ENCODE peak calls at places on chromosomes 13 and 19, in ten cellular contexts. H is PC-3, S is SK-N-SH, I is GM23248, C is GM23338, D is hepatocyte, M is HCT116, Z is PC-9, L is OCI-LY7, E is MM.1S. A is an unnamed sample.

GRCh38 chr19:3618144-3618810 is 8.3 kb downstream of the CACTIN start:
- DNase-seq in H (peak; percentile 29), S (peak; percentile 98), I (peak; percentile 82), C (peak; percentile 79), D (peak; percentile 71), M (no peak), Z (no peak), L (peak; percentile 37), E (peak; percentile 97), A (peak; percentile 85)

GRCh38 chr19:4636151-4636717 is 3.1 kb upstream of the TNFAIP8L1 start:
- DNase-seq in H (peak; percentile 77), S (peak; percentile 92), I (peak; percentile 74), C (peak; percentile 79), D (peak; percentile 84), M (no peak), Z (no peak), L (peak; percentile 79), E (peak; percentile 64), A (peak; percentile 86)

GRCh38 chr13:60164490-60164889 is 762 bp upstream of the DIAPH3 start:
- DNase-seq in H (peak; percentile 12), S (no peak), I (peak; percentile 38), C (peak; percentile 79), D (no peak), M (no peak), Z (no peak), L (no peak), E (no peak), A (no peak)

GRCh38 chr13:105969761-105970160 is 565.7 kb downstream of the EFNB2 start:
- DNase-seq in H (peak; percentile 66), S (no peak), I (no peak), C (no peak), D (peak; percentile 57), M (peak; percentile 38), Z (peak; percentile 82), L (no peak), E (no peak), A (no peak)

GRCh38 chr13:95533545-95534135 is 18.9 kb upstream of the CLDN10 start:
- DNase-seq in H (no peak), S (no peak), I (no peak), C (peak; percentile 64), D (no peak), M (no peak), Z (no peak), L (no peak), E (no peak), A (no peak)

GRCh38 chr19:48713041-48713863 is 6.3 kb downstream of the MAMSTR start:
- DNase-seq in H (no peak), S (peak; percentile 59), I (peak; percentile 22), C (peak; percentile 84), D (peak; percentile 56), M (no peak), Z (no peak), L (peak; percentile 30), E (no peak), A (no peak)

GRCh38 chr19:34824686-34825085 is 51.7 kb upstream of the ZNF599 start:
- DNase-seq in H (no peak), S (no peak), I (no peak), C (no peak), D (no peak), M (no peak), Z (no peak), L (no peak), E (no peak), A (no peak)

GRCh38 chr19:12779162-12779993 is 4.0 kb upstream of the HOOK2 start:
- DNase-seq in H (peak; percentile 27), S (peak; percentile 76), I (peak; percentile 88), C (peak; percentile 46), D (peak; percentile 82), M (no peak), Z (peak; percentile 33), L (peak; percentile 23), E (no peak), A (peak; percentile 56)

GRCh38 chr19:5137571-5138124 is 168.7 kb downstream of the KDM4B start:
- DNase-seq in H (no peak), S (peak; percentile 69), I (no peak), C (peak; percentile 95), D (no peak), M (no peak), Z (no peak), L (no peak), E (no peak), A (no peak)

GRCh38 chr13:98664924-98665637 is 87.4 kb downstream of the SLC15A1 start:
- DNase-seq in H (peak; percentile 56), S (no peak), I (peak; percentile 19), C (no peak), D (no peak), M (peak; percentile 18), Z (peak; percentile 80), L (no peak), E (no peak), A (no peak)

GRCh38 chr19:35013047-35013819 is 13.1 kb downstream of the GRAMD1A start:
- DNase-seq in H (peak; percentile 36), S (peak; percentile 94), I (peak; percentile 65), C (peak; percentile 87), D (peak; percentile 82), M (no peak), Z (no peak), L (peak; percentile 62), E (peak; percentile 16), A (peak; percentile 82)

GRCh38 chr13:45119469-45119989 is 781 bp upstream of the GTF2F2 start:
- DNase-seq in H (no peak), S (peak; percentile 37), I (peak; percentile 54), C (no peak), D (peak; percentile 25), M (no peak), Z (no peak), L (peak; percentile 52), E (peak; percentile 27), A (peak; percentile 65)

DNA sequence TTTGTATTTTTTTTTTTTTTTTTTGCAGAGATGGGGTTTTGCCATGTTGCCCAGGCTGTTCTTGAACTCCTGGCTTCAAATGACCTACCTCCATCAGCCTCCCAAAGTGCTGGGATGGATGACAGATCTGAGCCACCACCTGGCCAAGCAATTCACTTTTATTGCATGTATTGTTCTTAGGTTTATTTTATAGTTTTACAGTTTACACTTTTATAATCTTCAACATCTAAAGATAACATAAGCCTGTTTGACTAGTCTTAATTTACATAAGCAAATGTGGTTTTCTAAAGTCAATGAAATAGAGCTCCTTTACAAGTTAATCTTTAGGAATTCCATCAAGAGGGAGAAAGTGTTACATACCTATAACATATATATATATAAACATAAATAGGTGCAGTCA is 9.5 kb upstream of the MPV17L2 start:
- DNase-seq in H (no peak), S (no peak), I (no peak), C (no peak), D (no peak), M (no peak), Z (peak; percentile 50), L (no peak), E (no peak), A (no peak)
- H3K4me1 ChIP-seq in H (no peaks in the 10 kb centered on the region), S (no peaks in the 10 kb centered on the region), I (no peaks in the 10 kb centered on the region), C (no peaks in the 10 kb centered on the region), D (no peaks in the 10 kb centered on the region), M (peaks cover 14% of the 10 kb centered on the region), Z (no peaks in the 10 kb centered on the region), L (peaks cover 25% of the 10 kb centered on the region), E (no peaks in the 10 kb centered on the region), A (peaks cover 27% of the 10 kb centered on the region)

GRCh38 chr19:38095411-38096308 is 128.4 kb downstream of the DPF1 start:
- DNase-seq in H (peak; percentile 68), S (peak; percentile 74), I (peak; percentile 81), C (peak; percentile 92), D (peak; percentile 78), M (peak; percentile 40), Z (no peak), L (peak; percentile 73), E (peak; percentile 50), A (peak; percentile 80)
- H3K27ac ChIP-seq in H (no peak overlapping the region), S (no peak overlapping the region), I (peak overlapping the region; percentile 21), C (peak overlapping the region; percentile 70), D (no peak overlapping the region), M (no peak overlapping the region), Z (no peak overlapping the region), L (no peak overlapping the region), E (no peak overlapping the region), A (peak overlapping the region; percentile 77)

DNA sequence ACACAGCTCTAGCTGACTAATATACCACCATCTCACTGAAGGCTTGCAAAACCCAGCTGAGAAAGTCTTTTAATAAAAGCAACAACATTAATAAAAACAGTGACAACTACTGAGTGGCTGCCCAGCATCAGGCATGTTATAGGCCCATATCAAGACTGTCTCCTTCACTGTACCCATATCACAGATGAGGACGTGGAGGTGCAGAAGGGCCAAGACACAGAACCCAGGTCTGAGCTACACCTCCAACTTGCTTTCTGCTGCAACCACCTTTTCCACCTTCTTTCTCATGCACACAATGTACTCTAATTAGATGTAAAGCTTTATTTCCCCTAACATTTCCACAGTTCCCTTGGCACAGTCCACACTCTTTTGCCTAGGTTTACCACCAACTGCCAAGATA is 10.7 kb upstream of the MED26 start:
- DNase-seq in H (no peak), S (no peak), I (no peak), C (no peak), D (no peak), M (no peak), Z (no peak), L (no peak), E (no peak), A (no peak)
- H3K9me2 ChIP-seq in H (no peaks in the 10 kb centered on the region), S (no peaks in the 10 kb centered on the region), I (no peaks in the 10 kb centered on the region), C (no peaks in the 10 kb centered on the region), D (no peaks in the 10 kb centered on the region), M (no peaks in the 10 kb centered on the region), Z (no peaks in the 10 kb centered on the region), L (no peaks in the 10 kb centered on the region), E (no peaks in the 10 kb centered on the region), A (no peaks in the 10 kb centered on the region)

GRCh38 chr13:113859311-113860050 is 4.4 kb downstream of the GAS6 start:
- DNase-seq in H (no peak), S (no peak), I (no peak), C (no peak), D (no peak), M (no peak), Z (no peak), L (no peak), E (peak; percentile 28), A (no peak)

GRCh38 chr13:113861433-113862030 is 2.3 kb downstream of the GAS6 start:
- DNase-seq in H (no peak), S (peak; percentile 91), I (no peak), C (no peak), D (no peak), M (no peak), Z (no peak), L (no peak), E (peak; percentile 64), A (no peak)

GRCh38 chr13:113860579-113861432 is 3.1 kb downstream of the GAS6 start:
- DNase-seq in H (peak; percentile 11), S (no peak), I (no peak), C (peak; percentile 87), D (peak; percentile 82), M (no peak), Z (no peak), L (no peak), E (peak; percentile 74), A (no peak)

GRCh38 chr13:113862191-113862765 is 1.6 kb downstream of the GAS6 start:
- DNase-seq in H (no peak), S (no peak), I (no peak), C (no peak), D (no peak), M (no peak), Z (no peak), L (no peak), E (peak; percentile 51), A (no peak)

DNA sequence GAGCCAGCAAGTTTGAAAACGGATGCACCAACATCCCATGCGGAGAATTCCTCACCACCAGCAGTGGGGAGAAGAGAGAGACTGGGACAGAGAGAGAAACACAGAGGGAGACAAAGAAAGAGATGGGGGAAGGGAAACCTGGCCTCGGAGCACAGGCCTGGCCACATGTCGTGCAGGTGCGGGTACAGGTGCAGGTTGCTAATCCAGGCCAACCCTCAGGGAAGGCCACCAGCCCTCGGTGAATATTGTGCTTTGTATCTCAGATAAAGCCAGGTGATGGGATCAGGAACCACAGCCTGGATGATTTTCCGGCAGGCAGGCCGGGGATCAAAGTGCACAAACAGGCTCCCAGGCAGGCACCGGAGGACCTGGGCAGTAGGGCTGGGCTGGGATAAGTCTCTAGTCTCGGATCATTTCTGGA is 3.8 kb downstream of the GAS6 start:
- DNase-seq in H (no peak), S (no peak), I (no peak), C (peak; percentile 44), D (peak; percentile 68), M (no peak), Z (no peak), L (no peak), E (peak; percentile 82), A (no peak)
- H3K4me1 ChIP-seq in H (peaks cover 11% of the 10 kb centered on the region), S (peaks cover 37% of the 10 kb centered on the region), I (peaks cover 17% of the 10 kb centered on the region), C (peaks cover 37% of the 10 kb centered on the region), D (peaks cover 38% of the 10 kb centered on the region), M (peaks cover 10% of the 10 kb centered on the region), Z (peaks cover 13% of the 10 kb centered on the region), L (no peaks in the 10 kb centered on the region), E (peaks cover 61% of the 10 kb centered on the region), A (no peaks in the 10 kb centered on the region)